ENCODE peak calls at places on chromosomes 1 and 21, in five cellular contexts. A, F, M, P and C are unnamed samples.

GRCh38 chr21:44436958-44437357 is 18.4 kb upstream of the LRRC3 start:
- DNase-seq in F (no peak), A (no peak), P (no peak), M (no peak), C (no peak)

GRCh38 chr1:171805395-171806115 is 24.1 kb downstream of the METTL13 start:
- DNase-seq in P (no peak), F (no peak), A (no peak), M (no peak), C (no peak)

GRCh38 chr1:167900907-167901306 is 13.0 kb downstream of the ADCY10 start:
- DNase-seq in F (no peak), A (no peak), P (no peak), M (no peak), C (no peak)

GRCh38 chr1:215606564-215607168 is 39.6 kb downstream of the KCTD3 start:
- DNase-seq in F (no peak), M (peak; percentile 15), P (no peak), A (no peak), C (peak; percentile 42)

GRCh38 chr1:203625623-203626189 is 926 bp upstream of the ATP2B4 start:
- DNase-seq in A (peak; percentile 58), F (peak; percentile 77), P (peak; percentile 54), M (peak; percentile 66), C (no peak)

GRCh38 chr21:33817663-33818433 is 97.8 kb downstream of the ATP5PO start:
- DNase-seq in F (no peak), P (no peak), M (peak; percentile 42), A (no peak), C (no peak)

GRCh38 chr1:228101994-228102790 is 933 bp downstream of the C1orf35 start:
- DNase-seq in A (peak; percentile 55), F (peak; percentile 70), P (no peak), M (peak; percentile 86), C (no peak)

GRCh38 chr1:152756872-152757271 is 953 bp upstream of the KPRP start:
- DNase-seq in F (no peak), M (no peak), A (no peak), P (no peak), C (no peak)

GRCh38 chr1:211479624-211480023 is 12.3 kb downstream of the RD3 start:
- DNase-seq in P (no peak), A (no peak), M (no peak), F (no peak), C (no peak)

GRCh38 chr1:27147842-27148518 is 6.9 kb downstream of the SLC9A1 start:
- DNase-seq in P (no peak), F (no peak), A (no peak), M (no peak), C (no peak)

GRCh38 chr1:27143408-27143807 is 11.5 kb downstream of the SLC9A1 start:
- DNase-seq in P (no peak), A (no peak), F (peak; percentile 59), M (no peak), C (peak; percentile 66)

GRCh38 chr1:27144349-27144748 is 10.6 kb downstream of the SLC9A1 start:
- DNase-seq in A (no peak), M (no peak), F (no peak), P (no peak), C (no peak)

GRCh38 chr1:27144920-27145661 is 9.8 kb downstream of the SLC9A1 start:
- DNase-seq in F (no peak), A (no peak), P (no peak), M (no peak), C (peak; percentile 87)

DNA sequence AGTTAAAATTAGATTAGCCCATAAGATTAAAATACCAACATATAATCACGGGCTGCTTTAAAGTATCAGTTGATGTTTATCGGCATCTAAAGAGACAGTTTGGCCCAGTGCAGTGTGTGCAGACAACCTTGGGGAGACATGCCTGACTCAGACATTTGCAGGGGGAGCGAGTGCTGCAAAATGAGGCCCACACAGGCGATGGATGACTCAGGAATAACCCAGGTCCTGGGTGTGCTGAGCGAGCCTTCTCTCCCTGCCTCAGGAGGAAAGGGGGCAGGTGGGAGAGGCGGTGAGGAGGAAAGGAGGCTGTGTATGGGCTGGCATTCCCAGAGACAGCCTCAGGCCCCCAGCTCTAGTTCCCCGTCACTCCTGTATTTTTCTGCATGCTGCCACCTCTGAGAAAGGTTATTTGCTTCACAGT is 9.0 kb downstream of the SLC9A1 start:
- DNase-seq in P (no peak), F (peak; percentile 65), A (peak; percentile 55), M (no peak), C (peak; percentile 94)
- TF ChIP-seq RCOR1 in P (no peak), F (no peak), A (no peak), M (no peak), C (no peak)

GRCh38 chr1:54271341-54271740 is 71.4 kb downstream of the MRPL37 start:
- DNase-seq in P (no peak), M (no peak), F (no peak), A (no peak), C (no peak)
- TF ChIP-seq RCOR1 in P (no peak), M (no peak), F (no peak), A (no peak), C (no peak)

GRCh38 chr1:3015744-3016143 is 5.5 kb upstream of the ACTRT2 start:
- DNase-seq in F (no peak), P (no peak), A (no peak), M (no peak), C (no peak)
- TF ChIP-seq RCOR1 in F (no peak), P (no peak), A (no peak), M (no peak), C (no peak)

GRCh38 chr1:216670118-216670870 is 52.9 kb downstream of the ESRRG start:
- DNase-seq in F (no peak), A (peak; percentile 29), M (peak; percentile 6), P (no peak), C (peak; percentile 54)
- TF ChIP-seq RCOR1 in F (no peak), A (no peak), M (no peak), P (no peak), C (no peak)

GRCh38 chr1:6205849-6206845 is at the start of gene RNF207:
- DNase-seq in M (no peak), A (peak; percentile 82), F (peak; percentile 83), P (no peak), C (peak; percentile 47)
- TF ChIP-seq RCOR1 in M (no peak), A (no peak), F (no peak), P (no peak), C (no peak)